ENCODE peak calls at places on chromosomes 7 and 10, in six cellular contexts. One of them, this sample, is unnamed.

GRCh38 chr7:78539825-78540224 is 741.3 kb downstream of the PHTF2 start:
- DNase-seq in mammary epithelial cell: no peak
- DNase-seq in IMR-90: no peak
- DNase-seq in upper lobe of left lung: no peak
- DNase-seq in NCI-H1417: no peak
- DNase-seq in iPS-NIHi11: no peak
- DNase-seq in this sample: no peak

GRCh38 chr10:131843089-131843595 is 57.7 kb upstream of the PPP2R2D start:
- DNase-seq in mammary epithelial cell: no peak
- DNase-seq in IMR-90: no peak
- DNase-seq in upper lobe of left lung: no peak
- DNase-seq in NCI-H1417: no peak
- DNase-seq in iPS-NIHi11: no peak
- DNase-seq in this sample: no peak

GRCh38 chr7:107501593-107501992 is 31.7 kb downstream of the GPR22 start:
- DNase-seq in mammary epithelial cell: peak
- DNase-seq in IMR-90: peak
- DNase-seq in upper lobe of left lung: no peak
- DNase-seq in NCI-H1417: peak
- DNase-seq in iPS-NIHi11: peak
- DNase-seq in this sample: peak

GRCh38 chr7:23893942-23894890 is 184.2 kb downstream of the STK31 start:
- DNase-seq in mammary epithelial cell: no peak
- DNase-seq in IMR-90: no peak
- DNase-seq in upper lobe of left lung: no peak
- DNase-seq in NCI-H1417: no peak
- DNase-seq in iPS-NIHi11: no peak
- DNase-seq in this sample: no peak

GRCh38 chr7:125563557-125563956 is 633.9 kb upstream of the POT1 start:
- DNase-seq in mammary epithelial cell: no peak
- DNase-seq in IMR-90: no peak
- DNase-seq in upper lobe of left lung: no peak
- DNase-seq in NCI-H1417: no peak
- DNase-seq in iPS-NIHi11: no peak
- DNase-seq in this sample: no peak

GRCh38 chr7:151046603-151047573 is 1.4 kb upstream of the ASIC3 start:
- DNase-seq in mammary epithelial cell: no peak
- DNase-seq in IMR-90: peak
- DNase-seq in upper lobe of left lung: no peak
- DNase-seq in NCI-H1417: peak
- DNase-seq in iPS-NIHi11: no peak
- DNase-seq in this sample: no peak

GRCh38 chr7:115136796-115137443 is 215.0 kb downstream of the MDFIC start:
- DNase-seq in mammary epithelial cell: peak
- DNase-seq in IMR-90: no peak
- DNase-seq in upper lobe of left lung: no peak
- DNase-seq in NCI-H1417: no peak
- DNase-seq in iPS-NIHi11: no peak
- DNase-seq in this sample: no peak

GRCh38 chr10:50392966-50393718 is 141.8 kb upstream of the ASAH2 start:
- DNase-seq in mammary epithelial cell: no peak
- DNase-seq in IMR-90: no peak
- DNase-seq in upper lobe of left lung: no peak
- DNase-seq in NCI-H1417: peak
- DNase-seq in iPS-NIHi11: no peak
- DNase-seq in this sample: no peak

GRCh38 chr7:81173766-81174281 is 255.0 kb upstream of the SEMA3C start:
- DNase-seq in mammary epithelial cell: peak
- DNase-seq in IMR-90: peak
- DNase-seq in upper lobe of left lung: no peak
- DNase-seq in NCI-H1417: no peak
- DNase-seq in iPS-NIHi11: peak
- DNase-seq in this sample: peak

GRCh38 chr7:112076309-112076708 is 129.9 kb downstream of the DOCK4 start:
- DNase-seq in mammary epithelial cell: no peak
- DNase-seq in IMR-90: no peak
- DNase-seq in upper lobe of left lung: no peak
- DNase-seq in NCI-H1417: no peak
- DNase-seq in iPS-NIHi11: no peak
- DNase-seq in this sample: no peak

This sample was measured in neural progenitor cell.